ENCODE peak calls at places on chromosomes 4 and X, in five cellular contexts. C is stimulated activated CD4-positive, alpha-beta T cell treated with anti-CD3 and anti-CD28 coated beads, TNF-alpha, amount 100 ng/mL, for 48 hours; W is fibroblast of lung; K is SK-N-SH; M is lower lobe of right lung. U is an unnamed sample.

GRCh38 chr4:168848977-168849687 is 160.9 kb downstream of the CBR4 start:
- DNase-seq in M (no peak), K (peak), W (no peak), C (no peak), U (no peak)

GRCh38 chrX:132480581-132481203 is 8.1 kb downstream of the MBNL3 start:
- DNase-seq in K (no peak), C (no peak), W (peak), M (peak), U (peak)

GRCh38 chr4:150033937-150034336 is 44.3 kb upstream of the DCLK2 start:
- DNase-seq in W (peak), M (no peak), C (no peak), K (no peak), U (no peak)

GRCh38 chr4:156771171-156771837 is 200.3 kb downstream of the PDGFC start:
- DNase-seq in K (peak), C (no peak), M (no peak), W (peak), U (peak)

GRCh38 chrX:14476169-14476568 is 53.2 kb upstream of the GLRA2 start:
- DNase-seq in K (no peak), C (no peak), W (peak), M (no peak), U (no peak)

GRCh38 chrX:153635788-153636668 is 11.0 kb upstream of the DUSP9 start:
- DNase-seq in C (no peak), M (no peak), K (peak), W (no peak), U (no peak)

GRCh38 chr4:177339794-177340374 is 30.2 kb downstream of the NEIL3 start:
- DNase-seq in C (no peak), W (peak), K (peak), M (no peak), U (peak)

GRCh38 chrX:24426921-24427746 is 38.0 kb upstream of the PDK3 start:
- DNase-seq in M (no peak), W (no peak), K (no peak), C (no peak), U (no peak)

GRCh38 chrX:19643203-19643602 is 127.9 kb upstream of the MAP3K15 start:
- DNase-seq in W (no peak), M (no peak), C (no peak), K (no peak), U (no peak)

GRCh38 chr4:6410078-6410477 is 62.3 kb downstream of the PPP2R2C start:
- DNase-seq in W (no peak), K (no peak), M (peak), C (no peak), U (no peak)

GRCh38 chr4:169250796-169251195 is 20.0 kb downstream of the SH3RF1 start:
- DNase-seq in C (no peak), M (no peak), W (no peak), K (no peak), U (no peak)

GRCh38 chrX:68498508-68499379 is at the start of gene YIPF6:
- DNase-seq in C (peak), M (peak), K (peak), W (peak), U (peak)

GRCh38 chr4:143961084-143961483 is 55.7 kb upstream of the GYPE start:
- DNase-seq in M (no peak), W (no peak), K (no peak), C (no peak), U (no peak)

GRCh38 chrX:124462931-124463330 is 116.6 kb downstream of the SH2D1A start:
- DNase-seq in W (no peak), K (no peak), M (no peak), C (no peak), U (no peak)

GRCh38 chr4:35918491-35918977 is 325.8 kb downstream of the ARAP2 start:
- DNase-seq in M (no peak), K (no peak), C (no peak), W (no peak), U (no peak)

GRCh38 chrX:19832186-19832965 is 55.0 kb downstream of the SH3KBP1 start:
- DNase-seq in W (no peak), M (no peak), C (no peak), K (no peak), U (no peak)

GRCh38 chr4:38531126-38531737 is 132.8 kb upstream of the KLF3 start:
- DNase-seq in K (peak), W (peak), C (no peak), M (no peak), U (no peak)

GRCh38 chr4:113901994-113902787 is 77.3 kb downstream of the ARSJ start:
- DNase-seq in W (no peak), M (peak), K (no peak), C (peak), U (no peak)

GRCh38 chr4:15234101-15234500 is 193.7 kb upstream of the C1QTNF7 start:
- DNase-seq in C (no peak), W (peak), K (no peak), M (no peak), U (peak)

GRCh38 chr4:186400676-186401075 is 134.7 kb downstream of the F11 start:
- DNase-seq in C (no peak), M (no peak), W (no peak), K (no peak), U (no peak)

GRCh38 chrX:12814434-12814833 is 23.2 kb downstream of the PRPS2 start:
- DNase-seq in K (peak), M (no peak), W (peak), C (no peak), U (peak)

GRCh38 chr4:113293043-113293560 is 243.6 kb downstream of the ANK2 start:
- DNase-seq in W (peak), M (no peak), C (no peak), K (no peak), U (peak)